ENCODE peak calls at places on chromosomes 6 and 20, in four cellular contexts. S, V, Q and A are unnamed samples.

GRCh38 chr20:43985608-43986316 is 71.1 kb downstream of the TOX2 start:
- DNase-seq in S (no peak), V (no peak), Q (no peak), A (peak; percentile 52)

GRCh38 chr6:13762648-13763441 is 51.2 kb upstream of the RANBP9 start:
- DNase-seq in S (no peak), V (no peak), Q (no peak), A (peak; percentile 41)

GRCh38 chr6:89270951-89271721 is 44.0 kb downstream of the GABRR2 start:
- DNase-seq in S (no peak), V (no peak), Q (no peak), A (no peak)

GRCh38 chr20:63690898-63691710 is 5.3 kb upstream of the TNFRSF6B start:
- DNase-seq in S (no peak), V (no peak), Q (no peak), A (no peak)

GRCh38 chr20:2507464-2507863 is 1.3 kb downstream of the ZNF343 start:
- DNase-seq in S (no peak), V (no peak), Q (no peak), A (no peak)

GRCh38 chr6:83707829-83708545 is 914 bp downstream of the SNAP91 start:
- DNase-seq in S (no peak), V (no peak), Q (no peak), A (no peak)

GRCh38 chr6:142784344-142784743 is 160.6 kb downstream of the HIVEP2 start:
- DNase-seq in S (peak; percentile 78), V (no peak), Q (no peak), A (no peak)

GRCh38 chr6:42441059-42441471 is 10.7 kb downstream of the TRERF1 start:
- DNase-seq in S (no peak), V (no peak), Q (no peak), A (no peak)

GRCh38 chr6:30691208-30691872 is 556 bp upstream of the NRM start:
- DNase-seq in S (no peak), V (no peak), Q (no peak), A (no peak)

GRCh38 chr6:20770776-20771175 is 236.5 kb downstream of the CDKAL1 start:
- DNase-seq in S (no peak), V (no peak), Q (no peak), A (no peak)

GRCh38 chr6:149216459-149216858 is 101.1 kb upstream of the TAB2 start:
- DNase-seq in S (no peak), V (no peak), Q (no peak), A (no peak)